ENCODE peak calls at places on chromosomes 6 and 20, in five cellular contexts. E is right lobe of liver; M is CD8-positive, alpha-beta T cell; O is NB4; I is IMR-90. Q is an unnamed sample.
A peak's percentile ranks its signal among the peaks of the same experiment; 100 is the strongest.

GRCh38 chr20:42701948-42702347 is 487.8 kb downstream of the PTPRT start:
- DNase-seq in M (no peak), E (no peak), I (no peak), O (peak; percentile 35), Q (no peak)

GRCh38 chr20:31566658-31567379 is 38.3 kb upstream of the ID1 start:
- DNase-seq in I (no peak), O (no peak), M (no peak), E (no peak), Q (no peak)

GRCh38 chr20:23666189-23666588 is 22.6 kb downstream of the CST4 start:
- DNase-seq in O (peak; percentile 12), I (no peak), M (no peak), E (no peak), Q (peak; percentile 46)

GRCh38 chr6:77433888-77434287 is 29.4 kb downstream of the HTR1B start:
- DNase-seq in E (no peak), I (no peak), M (no peak), O (no peak), Q (no peak)

GRCh38 chr6:120872262-120872578 is 462.1 kb downstream of the TBC1D32 start:
- DNase-seq in O (no peak), M (no peak), I (no peak), E (peak; percentile 5), Q (no peak)

GRCh38 chr6:8082954-8083858 is 19.0 kb upstream of the BLOC1S5 start:
- DNase-seq in O (peak; percentile 40), I (peak; percentile 96), M (no peak), E (no peak), Q (peak; percentile 89)

GRCh38 chr6:119044263-119044662 is 34.2 kb downstream of the FAM184A start:
- DNase-seq in M (no peak), E (no peak), O (no peak), I (no peak), Q (no peak)

GRCh38 chr6:167827588-167828324 is 1.0 kb downstream of the AFDN start:
- DNase-seq in M (peak; percentile 3), O (no peak), I (peak; percentile 18), E (peak; percentile 54), Q (peak; percentile 48)

GRCh38 chr6:157235600-157236039 is 87.7 kb downstream of the TMEM242 start:
- DNase-seq in M (no peak), O (no peak), E (peak; percentile 46), I (peak; percentile 33), Q (peak; percentile 60)

GRCh38 chr6:54053893-54054391 is 57.3 kb upstream of the MLIP start:
- DNase-seq in M (no peak), I (peak; percentile 90), O (no peak), E (no peak), Q (peak; percentile 97)

GRCh38 chr20:1998193-1998520 is 4.3 kb upstream of the PDYN start:
- DNase-seq in M (no peak), O (no peak), E (no peak), I (no peak), Q (no peak)

DNA sequence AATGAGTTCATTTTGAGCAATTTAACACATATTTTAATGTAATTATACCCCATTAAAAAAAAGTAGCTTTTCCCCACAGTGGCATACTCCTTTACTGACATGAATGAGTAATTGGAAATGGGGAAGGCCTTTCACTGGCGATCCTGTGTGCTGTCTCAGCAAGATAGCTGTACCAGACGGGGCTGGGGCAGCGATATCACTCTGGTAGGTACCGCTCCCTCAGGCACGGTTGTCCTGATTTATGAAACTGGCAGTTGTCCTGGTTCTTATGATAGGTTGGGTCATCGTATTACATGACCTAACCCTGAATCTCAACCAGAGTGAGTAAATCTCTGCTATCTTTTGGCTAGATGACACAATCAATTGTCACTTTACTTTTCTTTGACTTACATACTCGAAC is 355.0 kb upstream of the MAP3K7 start:
- DNase-seq in E (no peak), O (no peak), I (no peak), M (no peak), Q (no peak)
- TF ChIP-seq CTCF in E (no peak), O (no peak), I (no peak), M (no peak), Q (no peak)

GRCh38 chr6:14501240-14501639 is 383.7 kb downstream of the CD83 start:
- DNase-seq in E (no peak), M (no peak), O (no peak), I (no peak), Q (no peak)

GRCh38 chr6:14501914-14502313 is 384.3 kb downstream of the CD83 start:
- DNase-seq in M (no peak), I (peak; percentile 15), E (no peak), O (no peak), Q (peak; percentile 9)

GRCh38 chr6:14499804-14500203 is 382.2 kb downstream of the CD83 start:
- DNase-seq in I (peak; percentile 87), O (no peak), E (no peak), M (no peak), Q (peak; percentile 86)

GRCh38 chr6:14505391-14505790 is 387.8 kb downstream of the CD83 start:
- DNase-seq in O (no peak), M (no peak), E (no peak), I (no peak), Q (no peak)

DNA sequence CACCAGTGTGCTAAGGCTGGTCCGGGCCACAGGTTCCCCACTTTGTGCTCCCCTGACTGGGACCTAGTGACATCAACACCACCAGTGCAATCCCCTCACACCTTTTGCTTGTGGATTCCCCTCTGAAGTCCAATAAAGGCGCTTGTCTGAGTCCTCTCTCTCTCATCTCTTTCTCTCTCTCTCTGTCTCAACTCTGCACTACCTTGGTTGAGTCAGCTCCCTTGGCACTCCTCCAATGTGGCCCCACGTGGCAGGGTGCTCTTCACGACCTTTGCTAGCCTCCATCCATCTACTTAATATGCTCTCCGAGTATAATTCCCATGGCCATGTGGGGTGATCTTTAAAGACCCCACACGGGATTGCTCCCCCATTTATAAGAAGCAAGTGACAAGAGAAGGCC is 385.0 kb downstream of the CD83 start:
- DNase-seq in M (no peak), I (peak; percentile 28), O (no peak), E (no peak), Q (peak; percentile 47)
- H3K4me3 ChIP-seq in M (no peak overlapping the region), I (no peak overlapping the region), O (no peak overlapping the region), E (no peak overlapping the region), Q (no peak overlapping the region)

GRCh38 chr20:376089-376488 is 4.5 kb upstream of the TRIB3 start:
- DNase-seq in O (no peak), M (no peak), E (no peak), I (no peak), Q (no peak)
- TF ChIP-seq CTCF in O (no peak), M (no peak), E (no peak), I (no peak), Q (no peak)

GRCh38 chr6:10410214-10410873 is 4.5 kb downstream of the TFAP2A start:
- DNase-seq in E (no peak), O (peak; percentile 44), M (no peak), I (no peak), Q (no peak)
- H3K4me3 ChIP-seq in E (no peak overlapping the region), O (peak overlapping the region; percentile 91), M (no peak overlapping the region), I (peak overlapping the region; percentile 67), Q (no peak overlapping the region)

Q was measured in choroid plexus epithelial cell.